ENCODE peak calls at places on chromosomes 16 and 17, in four cellular contexts. E is Calu3, T is substantia nigra, L is HL-60. A is an unnamed sample.

GRCh38 chr16:48384982-48385271 is 286 bp downstream of the SIAH1 start:
- DNase-seq in E (no peak), L (no peak), T (no peak), A (no peak)

GRCh38 chr16:1082266-1082951 is 9.9 kb downstream of the SSTR5 start:
- DNase-seq in T (no peak), L (no peak), E (peak; percentile 46), A (peak; percentile 8)

GRCh38 chr17:37024181-37024637 is 75.5 kb downstream of the AATF start:
- DNase-seq in T (no peak), E (no peak), L (peak; percentile 68), A (no peak)

GRCh38 chr16:57689772-57690558 is 4.6 kb upstream of the DRC7 start:
- DNase-seq in T (no peak), L (peak; percentile 97), E (no peak), A (no peak)

GRCh38 chr16:7321661-7322060 is 11.0 kb upstream of the RBFOX1 start:
- DNase-seq in L (no peak), E (no peak), T (no peak), A (no peak)

GRCh38 chr17:32971171-32971570 is 20.5 kb upstream of the SPACA3 start:
- DNase-seq in T (no peak), E (no peak), L (no peak), A (no peak)

GRCh38 chr16:29231231-29231630 is 175.3 kb downstream of the NPIPB11 start:
- DNase-seq in T (no peak), E (no peak), L (no peak), A (no peak)

GRCh38 chr16:66293932-66294331 is 72.6 kb upstream of the CDH5 start:
- DNase-seq in L (no peak), T (no peak), E (no peak), A (no peak)

GRCh38 chr16:84844049-84844350 is 24.2 kb downstream of the CRISPLD2 start:
- DNase-seq in E (no peak), L (no peak), T (no peak), A (no peak)

GRCh38 chr16:50517450-50518252 is 30.5 kb upstream of the NKD1 start:
- DNase-seq in T (no peak), L (no peak), E (no peak), A (no peak)

GRCh38 chr17:66976781-66977201 is 12.3 kb downstream of the CACNG4 start:
- DNase-seq in T (no peak), E (no peak), L (no peak), A (no peak)

GRCh38 chr16:76201385-76201784 is 75.8 kb upstream of the CNTNAP4 start:
- DNase-seq in E (no peak), T (no peak), L (no peak), A (no peak)

GRCh38 chr16:76278976-76279375 is 1.8 kb downstream of the CNTNAP4 start:
- DNase-seq in L (no peak), E (no peak), T (no peak), A (peak; percentile 75)

GRCh38 chr17:38751144-38751802 is 1.3 kb upstream of the PSMB3 start:
- DNase-seq in E (peak; percentile 74), T (no peak), L (no peak), A (no peak)

GRCh38 chr17:74513987-74514631 is 17.2 kb downstream of the CD300LB start:
- DNase-seq in L (peak; percentile 17), E (peak; percentile 16), T (no peak), A (peak; percentile 52)

GRCh38 chr16:89687092-89687940 is 827 bp downstream of the CDK10 start:
- DNase-seq in L (no peak), T (no peak), E (peak; percentile 85), A (peak; percentile 45)